ENCODE peak calls at places on chromosomes 12 and 14, in eight cellular contexts. L is upper lobe of right lung, N is kidney epithelial cell, A is hepatocyte, F is GM06990, M is adrenal gland, P is stomach, J is GM23248. C is an unnamed sample.

GRCh38 chr14:66435683-66436082 is 50.5 kb upstream of the CCDC196 start:
- DNase-seq in A (no peak), N (no peak), F (no peak), P (no peak), J (no peak), L (no peak), M (no peak), C (no peak)

GRCh38 chr12:25155031-25155576 is 39.9 kb downstream of the DNAI7 start:
- DNase-seq in P (no peak), N (peak; percentile 4), L (no peak), M (no peak), F (peak; percentile 57), A (peak; percentile 27), J (peak; percentile 47), C (peak; percentile 44)

GRCh38 chr12:45182511-45182910 is 33.4 kb upstream of the ANO6 start:
- DNase-seq in P (no peak), N (no peak), F (no peak), J (no peak), L (no peak), A (no peak), M (no peak), C (no peak)

GRCh38 chr14:94595912-94596311 is 14.7 kb downstream of the SERPINA5 start:
- DNase-seq in P (no peak), L (no peak), J (no peak), M (no peak), F (no peak), N (no peak), A (no peak), C (no peak)

GRCh38 chr14:77124345-77125274 is 17.0 kb downstream of the ZDHHC22 start:
- DNase-seq in P (peak; percentile 72), N (no peak), M (peak; percentile 16), A (peak; percentile 78), F (peak; percentile 74), J (peak; percentile 71), L (peak; percentile 74), C (no peak)

GRCh38 chr12:56932867-56933266 is 1.3 kb downstream of the SDR9C7 start:
- DNase-seq in J (no peak), N (no peak), F (no peak), A (no peak), P (no peak), L (no peak), M (peak; percentile 44), C (peak; percentile 75)

GRCh38 chr12:17976202-17976601 is 113.8 kb downstream of the RERGL start:
- DNase-seq in F (no peak), M (no peak), L (no peak), P (no peak), J (peak; percentile 13), A (no peak), N (no peak), C (peak; percentile 18)

GRCh38 chr12:68538722-68539614 is 71.7 kb upstream of the RAP1B start:
- DNase-seq in N (no peak), J (peak; percentile 85), P (peak; percentile 33), L (no peak), F (peak; percentile 40), M (peak; percentile 51), A (no peak), C (peak; percentile 13)

GRCh38 chr12:27821259-27821973 is 41.4 kb upstream of the MANSC4 start:
- DNase-seq in F (peak; percentile 42), A (peak; percentile 82), L (no peak), P (peak; percentile 29), M (peak; percentile 38), J (peak; percentile 79), N (no peak), C (peak; percentile 86)

GRCh38 chr12:46209914-46210834 is 58.7 kb downstream of the SLC38A1 start:
- DNase-seq in P (peak; percentile 63), J (no peak), A (no peak), L (peak; percentile 84), M (no peak), F (peak; percentile 82), N (no peak), C (peak; percentile 96)

GRCh38 chr14:44820230-44820964 is 141.3 kb downstream of the KLHL28 start:
- DNase-seq in M (no peak), P (no peak), N (no peak), F (no peak), J (no peak), L (no peak), A (no peak), C (no peak)

GRCh38 chr12:39912211-39912980 is 193.5 kb downstream of the SLC2A13 start:
- DNase-seq in A (peak; percentile 24), F (no peak), L (peak; percentile 91), J (no peak), N (no peak), M (peak; percentile 74), P (peak; percentile 93), C (peak; percentile 84)

GRCh38 chr12:107092669-107093546 is 441 bp downstream of the CRY1 start:
- DNase-seq in M (peak; percentile 57), J (peak; percentile 80), N (peak; percentile 23), P (peak; percentile 44), F (no peak), A (peak; percentile 62), L (peak; percentile 82), C (peak; percentile 53)

GRCh38 chr14:73633517-73634332 is 11.1 kb upstream of the DNAL1 start:
- DNase-seq in J (peak; percentile 81), P (peak; percentile 59), M (peak; percentile 69), L (peak; percentile 84), F (peak; percentile 57), A (peak; percentile 81), N (peak; percentile 23), C (peak; percentile 50)

GRCh38 chr12:130127909-130128763 is 34.1 kb upstream of the FZD10 start:
- DNase-seq in N (no peak), L (no peak), M (peak; percentile 90), P (no peak), F (no peak), A (no peak), J (peak; percentile 59), C (peak; percentile 70)

DNA sequence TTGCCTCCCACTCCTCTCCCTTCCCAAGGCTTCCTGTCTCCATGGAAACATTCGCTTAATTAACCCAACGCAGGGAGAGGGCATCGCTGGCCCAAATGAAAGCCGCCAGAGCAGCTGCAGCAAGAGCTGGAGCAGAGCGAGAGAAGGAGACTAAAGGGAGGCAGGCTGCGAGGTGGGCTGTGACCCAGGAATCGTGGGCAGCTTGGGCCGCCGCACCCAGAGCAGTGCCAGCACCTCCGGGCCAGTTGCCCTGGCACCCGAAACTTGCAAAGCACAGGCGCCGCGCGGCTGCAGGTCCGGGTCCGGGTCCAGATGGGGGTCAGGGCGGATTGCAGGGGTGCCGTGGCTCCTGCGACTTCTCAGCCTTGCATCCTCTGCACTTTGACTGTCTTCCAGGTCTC is 43.4 kb upstream of the PTPRQ start:
- DNase-seq in M (no peak), P (no peak), F (peak; percentile 16), A (no peak), L (peak; percentile 46), N (no peak), J (no peak), C (no peak)
- H3K4me3 ChIP-seq in M (no peak overlapping the region), P (peak overlapping the region; percentile 31), F (no peak overlapping the region), A (no peak overlapping the region), L (peak overlapping the region; percentile 24), N (peak overlapping the region; percentile 33), J (no peak overlapping the region), C (no peak overlapping the region)

DNA sequence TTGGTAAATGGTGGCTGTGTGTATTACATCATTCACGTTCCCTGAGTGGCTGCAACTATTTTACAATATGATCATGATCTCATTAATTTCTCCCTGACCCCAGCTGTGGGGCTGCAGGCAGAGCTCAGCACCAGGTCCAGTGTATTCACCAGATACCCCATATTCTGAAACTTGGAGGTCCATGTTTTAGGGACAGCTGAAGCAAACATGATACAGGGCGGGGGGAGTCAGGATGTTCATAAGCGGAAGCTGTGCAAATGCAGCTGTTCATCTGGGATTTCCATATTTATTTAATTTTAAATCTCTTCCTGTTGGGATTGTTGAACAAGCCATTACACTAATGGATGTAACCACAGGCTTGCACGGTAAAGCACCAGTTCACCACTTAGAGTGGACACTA is 106.4 kb downstream of the CCDC60 start:
- DNase-seq in N (no peak), M (no peak), L (no peak), A (no peak), J (no peak), F (no peak), P (no peak), C (no peak)
- H3K27me3 ChIP-seq in N (no peaks in the 10 kb centered on the region), M (peaks cover 9% of the 10 kb centered on the region), L (no peaks in the 10 kb centered on the region), A (no peaks in the 10 kb centered on the region), J (no peaks in the 10 kb centered on the region), F (no peaks in the 10 kb centered on the region), P (no peaks in the 10 kb centered on the region), C (no peaks in the 10 kb centered on the region)

GRCh38 chr12:117360551-117361311 is 695 bp downstream of the NOS1 start:
- DNase-seq in M (no peak), L (no peak), A (no peak), F (no peak), P (no peak), N (no peak), J (no peak), C (no peak)

GRCh38 chr12:117362391-117362790 is 965 bp upstream of the NOS1 start:
- DNase-seq in J (no peak), F (no peak), L (no peak), A (no peak), N (no peak), M (no peak), P (no peak), C (no peak)

GRCh38 chr12:117360222-117360550 is 1.2 kb downstream of the NOS1 start:
- DNase-seq in A (no peak), L (no peak), F (no peak), M (no peak), N (no peak), J (no peak), P (no peak), C (no peak)

GRCh38 chr12:117361905-117362304 is 479 bp upstream of the NOS1 start:
- DNase-seq in N (no peak), L (no peak), J (no peak), F (no peak), M (no peak), P (no peak), A (no peak), C (no peak)

GRCh38 chr12:117361312-117361670 is at the start of gene NOS1:
- DNase-seq in J (no peak), N (no peak), A (no peak), F (no peak), P (no peak), M (no peak), L (no peak), C (no peak)
- H3K4me3 ChIP-seq in J (no peak within 1 kb of the TSS), N (peak within 1 kb of the TSS; percentile 3), A (no peak within 1 kb of the TSS), F (no peak within 1 kb of the TSS), P (peak within 1 kb of the TSS; percentile 9), M (no peak within 1 kb of the TSS), L (peak within 1 kb of the TSS; percentile 23), C (peak within 1 kb of the TSS; percentile 6)

GRCh38 chr14:104464907-104465306 is 114.7 kb upstream of the C14orf180 start:
- DNase-seq in J (no peak), M (no peak), N (no peak), P (peak; percentile 52), A (no peak), L (no peak), F (no peak), C (no peak)

GRCh38 chr14:104469591-104469990 is 110.0 kb upstream of the C14orf180 start:
- DNase-seq in J (no peak), N (no peak), M (no peak), P (no peak), L (no peak), A (no peak), F (no peak), C (no peak)

GRCh38 chr14:104467641-104468040 is 111.9 kb upstream of the C14orf180 start:
- DNase-seq in F (no peak), P (no peak), N (no peak), L (no peak), J (no peak), M (no peak), A (no peak), C (no peak)

GRCh38 chr14:104465482-104466390 is 113.8 kb upstream of the C14orf180 start:
- DNase-seq in J (no peak), M (no peak), N (no peak), A (no peak), P (no peak), F (no peak), L (no peak), C (no peak)

GRCh38 chr14:104467236-104467635 is 112.3 kb upstream of the C14orf180 start:
- DNase-seq in M (no peak), F (no peak), L (no peak), A (no peak), N (no peak), J (no peak), P (no peak), C (no peak)
- H3K27me3 ChIP-seq in M (peaks cover 7% of the 10 kb centered on the region), F (peaks cover 2% of the 10 kb centered on the region), L (peaks cover 11% of the 10 kb centered on the region), A (peaks cover 22% of the 10 kb centered on the region), N (peaks cover 8% of the 10 kb centered on the region), J (peaks cover 6% of the 10 kb centered on the region), P (peaks cover 12% of the 10 kb centered on the region), C (no peaks in the 10 kb centered on the region)

C was measured in bronchial epithelial cell.